ENCODE peak calls at places on chromosomes 2 and 18, in ten cellular contexts. B, G, Y, D, Z, I, J, X, A and W are unnamed samples.

GRCh38 chr2:202681688-202682205 is 47.0 kb downstream of the FAM117B start:
- DNase-seq in B (no peak), G (peak; percentile 24), Y (no peak), D (no peak), Z (no peak), I (no peak), J (no peak), X (no peak), A (no peak), W (no peak)

GRCh38 chr2:147135401-147135800 is 709.4 kb upstream of the ACVR2A start:
- DNase-seq in B (no peak), G (no peak), Y (no peak), D (no peak), Z (no peak), I (no peak), J (no peak), X (no peak), A (no peak), W (no peak)

GRCh38 chr18:49030138-49030537 is 79.4 kb upstream of the SMAD7 start:
- DNase-seq in B (peak; percentile 36), G (no peak), Y (no peak), D (no peak), Z (no peak), I (no peak), J (peak; percentile 42), X (no peak), A (no peak), W (no peak)

GRCh38 chr2:54591551-54591950 is 131.9 kb upstream of the EML6 start:
- DNase-seq in B (no peak), G (no peak), Y (no peak), D (no peak), Z (no peak), I (no peak), J (no peak), X (no peak), A (no peak), W (no peak)

GRCh38 chr2:85888020-85888744 is 608 bp downstream of the ST3GAL5 start:
- DNase-seq in B (no peak), G (peak; percentile 59), Y (no peak), D (peak; percentile 32), Z (no peak), I (peak; percentile 66), J (peak; percentile 42), X (peak; percentile 35), A (no peak), W (no peak)

GRCh38 chr2:209517436-209517835 is 93.6 kb downstream of the MAP2 start:
- DNase-seq in B (no peak), G (no peak), Y (no peak), D (no peak), Z (no peak), I (no peak), J (no peak), X (no peak), A (no peak), W (no peak)

GRCh38 chr2:17753803-17754663 is at the start of the genes GEN1 and SMC6:
- DNase-seq in B (peak; percentile 92), G (peak; percentile 91), Y (peak; percentile 92), D (peak; percentile 92), Z (peak; percentile 90), I (peak; percentile 94), J (peak; percentile 94), X (peak; percentile 98), A (peak; percentile 68), W (peak; percentile 89)

GRCh38 chr2:9613291-9613690 is 17.5 kb downstream of the YWHAQ start:
- DNase-seq in B (no peak), G (no peak), Y (no peak), D (no peak), Z (no peak), I (no peak), J (peak; percentile 81), X (no peak), A (peak; percentile 81), W (no peak)

GRCh38 chr18:74459877-74460276 is 2.8 kb upstream of the DIPK1C start:
- DNase-seq in B (no peak), G (peak; percentile 83), Y (no peak), D (no peak), Z (no peak), I (no peak), J (peak; percentile 8), X (no peak), A (no peak), W (no peak)

GRCh38 chr2:27001851-27002369 is 30.9 kb upstream of the TMEM214 start:
- DNase-seq in B (no peak), G (peak; percentile 51), Y (no peak), D (no peak), Z (no peak), I (no peak), J (no peak), X (no peak), A (no peak), W (no peak)

GRCh38 chr2:171345971-171346722 is 87.6 kb downstream of the METTL8 start:
- DNase-seq in B (no peak), G (no peak), Y (no peak), D (no peak), Z (no peak), I (no peak), J (no peak), X (peak; percentile 65), A (no peak), W (no peak)

GRCh38 chr2:110943070-110943634 is 177.6 kb upstream of the BCL2L11 start:
- DNase-seq in B (no peak), G (no peak), Y (no peak), D (no peak), Z (no peak), I (no peak), J (no peak), X (no peak), A (no peak), W (no peak)

GRCh38 chr2:61538920-61539559 is 884 bp upstream of the XPO1 start:
- DNase-seq in B (no peak), G (no peak), Y (peak; percentile 54), D (no peak), Z (no peak), I (peak; percentile 68), J (peak; percentile 33), X (peak; percentile 64), A (no peak), W (no peak)

GRCh38 chr2:67448648-67449047 is 51.5 kb downstream of the ETAA1 start:
- DNase-seq in B (no peak), G (no peak), Y (no peak), D (no peak), Z (no peak), I (no peak), J (no peak), X (no peak), A (no peak), W (no peak)

GRCh38 chr2:211845346-211846030 is 693.1 kb downstream of the ERBB4 start:
- DNase-seq in B (no peak), G (no peak), Y (no peak), D (no peak), Z (no peak), I (no peak), J (no peak), X (no peak), A (no peak), W (no peak)

GRCh38 chr18:37484893-37485834 is 80.4 kb downstream of the CELF4 start:
- DNase-seq in B (no peak), G (peak; percentile 78), Y (no peak), D (peak; percentile 50), Z (no peak), I (peak; percentile 10), J (peak; percentile 55), X (peak; percentile 4), A (no peak), W (no peak)
- H3K4me3 ChIP-seq in B (peak overlapping the region; percentile 54), G (peak overlapping the region; percentile 63), Y (no peak overlapping the region), D (no peak overlapping the region), Z (peak overlapping the region; percentile 41), I (no peak overlapping the region), J (no peak overlapping the region), X (no peak overlapping the region), A (no peak overlapping the region), W (no peak overlapping the region)

DNA sequence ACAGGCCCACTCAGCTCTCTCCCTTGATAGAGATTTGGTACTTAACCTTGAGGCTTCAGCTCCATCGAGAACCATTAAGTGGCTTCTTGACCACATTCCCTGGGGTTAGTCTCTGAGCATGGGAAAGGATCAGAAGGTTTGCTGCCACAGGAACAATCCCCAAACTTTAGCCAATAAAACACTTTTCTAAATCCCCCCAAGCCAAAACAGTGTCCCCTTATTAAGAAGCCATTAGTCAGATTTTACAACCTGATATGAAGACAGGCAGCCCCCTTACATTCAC is 37.7 kb upstream of the SLC8A1 start:
- DNase-seq in B (no peak), G (no peak), Y (no peak), D (no peak), Z (no peak), I (no peak), J (no peak), X (no peak), A (no peak), W (no peak)
- H3K4me3 ChIP-seq in B (peak overlapping the region; percentile 69), G (no peak overlapping the region), Y (peak overlapping the region; percentile 53), D (peak overlapping the region; percentile 25), Z (peak overlapping the region; percentile 68), I (peak overlapping the region; percentile 79), J (peak overlapping the region; percentile 26), X (no peak overlapping the region), A (no peak overlapping the region), W (no peak overlapping the region)

DNA sequence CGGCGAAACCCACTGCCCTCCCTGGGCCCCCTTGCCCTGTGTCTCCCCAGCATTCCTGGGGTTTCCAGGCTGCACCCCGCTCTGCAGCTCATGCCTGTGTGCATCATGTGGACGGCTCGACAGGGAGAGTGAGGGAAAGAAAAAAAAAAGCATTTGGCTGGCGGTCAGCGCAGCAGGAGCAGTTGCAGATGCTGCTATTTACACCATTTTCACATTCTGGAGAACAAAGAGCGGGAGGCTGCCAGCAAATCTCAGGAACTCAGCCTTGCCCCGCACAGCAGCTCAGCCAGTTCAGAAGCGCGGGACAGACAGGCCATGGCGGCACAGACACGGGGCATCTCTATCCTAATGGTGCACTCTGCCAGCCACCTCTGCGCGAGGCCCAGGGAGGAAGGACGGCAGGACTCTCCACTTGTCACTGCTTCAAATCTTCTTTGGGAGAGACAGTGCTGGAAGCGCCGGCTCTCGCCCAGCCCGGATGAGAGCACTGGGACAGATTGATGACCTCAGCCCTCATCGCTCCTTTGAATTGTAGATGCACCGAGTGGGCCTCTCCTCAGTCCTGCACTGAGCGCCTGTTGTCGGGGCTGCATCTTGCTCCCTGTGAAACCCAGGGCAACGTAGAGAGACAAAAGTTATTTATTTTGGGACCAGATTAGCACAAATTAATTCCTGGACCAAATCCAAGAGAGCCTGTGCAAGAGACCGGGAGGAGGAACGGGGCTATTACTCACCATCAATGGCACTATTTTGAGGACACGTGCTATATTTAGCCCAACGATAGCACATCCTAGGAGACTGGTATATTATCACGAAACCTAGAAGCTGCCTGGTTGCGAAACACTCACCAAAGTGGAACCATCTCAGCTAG is 211.3 kb upstream of the SMIM21 start:
- DNase-seq in B (no peak), G (peak; percentile 49), Y (no peak), D (no peak), Z (peak; percentile 33), I (no peak), J (peak; percentile 79), X (no peak), A (peak; percentile 55), W (no peak)
- H3K4me3 ChIP-seq in B (peak overlapping the region; percentile 49), G (peak overlapping the region; percentile 24), Y (no peak overlapping the region), D (no peak overlapping the region), Z (peak overlapping the region; percentile 58), I (no peak overlapping the region), J (peak overlapping the region; percentile 40), X (no peak overlapping the region), A (peak overlapping the region; percentile 32), W (no peak overlapping the region)

DNA sequence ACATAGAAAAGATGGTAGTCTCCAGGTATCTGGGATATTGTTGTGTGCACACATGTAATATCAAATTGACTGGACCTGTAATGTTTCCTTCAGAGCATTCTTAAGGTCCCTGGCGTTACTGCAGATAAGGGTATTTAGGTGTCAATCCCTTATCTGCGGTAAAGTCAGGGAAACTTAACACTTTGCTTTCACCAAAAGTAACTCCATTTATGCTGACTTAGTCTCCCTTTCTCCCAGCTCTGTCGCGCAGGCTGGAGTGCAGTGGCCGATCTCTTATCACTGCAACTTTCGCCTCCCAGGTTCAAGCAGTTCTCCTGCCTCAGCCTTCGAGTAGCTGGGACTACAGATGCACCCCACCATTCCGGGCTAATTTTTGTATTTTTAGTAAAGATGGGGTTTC is 1.8 kb downstream of the CNNM3 start:
- DNase-seq in B (no peak), G (no peak), Y (no peak), D (no peak), Z (no peak), I (no peak), J (no peak), X (no peak), A (no peak), W (no peak)
- H3K4me3 ChIP-seq in B (peak overlapping the region; percentile 88), G (peak overlapping the region; percentile 88), Y (peak overlapping the region; percentile 87), D (peak overlapping the region; percentile 76), Z (peak overlapping the region; percentile 90), I (peak overlapping the region; percentile 75), J (no peak overlapping the region), X (no peak overlapping the region), A (no peak overlapping the region), W (no peak overlapping the region)